ENCODE peak calls at places on chromosomes 6 and 20, in six cellular contexts. One of them, this sample, is unnamed.

GRCh38 chr6:25774120-25774730 is 19.7 kb downstream of the SLC17A4 start:
- DNase-seq in NCI-H524 treated with DMSO at 0.1 percent for 48 hours: peak; percentile 16
- DNase-seq in mucosa of gallbladder: no peak
- DNase-seq in lower lobe of right lung: no peak
- DNase-seq in EL: no peak
- DNase-seq in T-helper 22 cell: no peak
- DNase-seq in this sample: no peak

GRCh38 chr6:135087403-135087802 is 32.8 kb upstream of the HBS1L start:
- DNase-seq in NCI-H524 treated with DMSO at 0.1 percent for 48 hours: peak; percentile 58
- DNase-seq in mucosa of gallbladder: no peak
- DNase-seq in lower lobe of right lung: no peak
- DNase-seq in EL: no peak
- DNase-seq in T-helper 22 cell: no peak
- DNase-seq in this sample: no peak

GRCh38 chr6:16762547-16763477 is 1.6 kb upstream of the ATXN1 start:
- DNase-seq in NCI-H524 treated with DMSO at 0.1 percent for 48 hours: peak; percentile 3
- DNase-seq in mucosa of gallbladder: peak; percentile 56
- DNase-seq in lower lobe of right lung: peak; percentile 84
- DNase-seq in EL: peak; percentile 95
- DNase-seq in T-helper 22 cell: peak; percentile 70
- DNase-seq in this sample: peak; percentile 87

GRCh38 chr6:105080279-105080678 is 99.5 kb downstream of the POPDC3 start:
- DNase-seq in NCI-H524 treated with DMSO at 0.1 percent for 48 hours: no peak
- DNase-seq in mucosa of gallbladder: no peak
- DNase-seq in lower lobe of right lung: no peak
- DNase-seq in EL: no peak
- DNase-seq in T-helper 22 cell: no peak
- DNase-seq in this sample: no peak

GRCh38 chr20:4513720-4514119 is 208.0 kb upstream of the PRND start:
- DNase-seq in NCI-H524 treated with DMSO at 0.1 percent for 48 hours: no peak
- DNase-seq in mucosa of gallbladder: no peak
- DNase-seq in lower lobe of right lung: no peak
- DNase-seq in EL: peak; percentile 85
- DNase-seq in T-helper 22 cell: no peak
- DNase-seq in this sample: no peak

GRCh38 chr6:131062245-131063027 is 609 bp downstream of the EPB41L2 start:
- DNase-seq in NCI-H524 treated with DMSO at 0.1 percent for 48 hours: peak; percentile 5
- DNase-seq in mucosa of gallbladder: peak; percentile 11
- DNase-seq in lower lobe of right lung: peak; percentile 51
- DNase-seq in EL: peak; percentile 39
- DNase-seq in T-helper 22 cell: no peak
- DNase-seq in this sample: peak; percentile 30

GRCh38 chr20:12237772-12238171 is 320.1 kb downstream of the BTBD3 start:
- DNase-seq in NCI-H524 treated with DMSO at 0.1 percent for 48 hours: no peak
- DNase-seq in mucosa of gallbladder: no peak
- DNase-seq in lower lobe of right lung: no peak
- DNase-seq in EL: no peak
- DNase-seq in T-helper 22 cell: no peak
- DNase-seq in this sample: no peak

GRCh38 chr20:3560162-3560561 is 89.3 kb downstream of the ATRN start:
- DNase-seq in NCI-H524 treated with DMSO at 0.1 percent for 48 hours: no peak
- DNase-seq in mucosa of gallbladder: no peak
- DNase-seq in lower lobe of right lung: no peak
- DNase-seq in EL: no peak
- DNase-seq in T-helper 22 cell: no peak
- DNase-seq in this sample: no peak

GRCh38 chr6:137191238-137191637 is 17.8 kb upstream of the IL22RA2 start:
- DNase-seq in NCI-H524 treated with DMSO at 0.1 percent for 48 hours: no peak
- DNase-seq in mucosa of gallbladder: no peak
- DNase-seq in lower lobe of right lung: no peak
- DNase-seq in EL: no peak
- DNase-seq in T-helper 22 cell: no peak
- DNase-seq in this sample: no peak

GRCh38 chr6:109790131-109790530 is 99.0 kb downstream of the FIG4 start:
- DNase-seq in NCI-H524 treated with DMSO at 0.1 percent for 48 hours: no peak
- DNase-seq in mucosa of gallbladder: no peak
- DNase-seq in lower lobe of right lung: no peak
- DNase-seq in EL: peak; percentile 83
- DNase-seq in T-helper 22 cell: no peak
- DNase-seq in this sample: no peak

GRCh38 chr6:89483111-89483720 is 50.3 kb downstream of the ANKRD6 start:
- DNase-seq in NCI-H524 treated with DMSO at 0.1 percent for 48 hours: no peak
- DNase-seq in mucosa of gallbladder: no peak
- DNase-seq in lower lobe of right lung: no peak
- DNase-seq in EL: no peak
- DNase-seq in T-helper 22 cell: no peak
- DNase-seq in this sample: no peak

GRCh38 chr6:48826884-48827701 is 636.0 kb downstream of the MMUT start:
- DNase-seq in NCI-H524 treated with DMSO at 0.1 percent for 48 hours: no peak
- DNase-seq in mucosa of gallbladder: no peak
- DNase-seq in lower lobe of right lung: no peak
- DNase-seq in EL: peak; percentile 99
- DNase-seq in T-helper 22 cell: no peak
- DNase-seq in this sample: peak; percentile 94

GRCh38 chr6:47665112-47665511 is 33.3 kb upstream of the ADGRF4 start:
- DNase-seq in NCI-H524 treated with DMSO at 0.1 percent for 48 hours: no peak
- DNase-seq in mucosa of gallbladder: peak; percentile 14
- DNase-seq in lower lobe of right lung: no peak
- DNase-seq in EL: no peak
- DNase-seq in T-helper 22 cell: no peak
- DNase-seq in this sample: no peak

GRCh38 chr6:3376888-3377535 is 79.8 kb downstream of the SLC22A23 start:
- DNase-seq in NCI-H524 treated with DMSO at 0.1 percent for 48 hours: no peak
- DNase-seq in mucosa of gallbladder: no peak
- DNase-seq in lower lobe of right lung: no peak
- DNase-seq in EL: no peak
- DNase-seq in T-helper 22 cell: no peak
- DNase-seq in this sample: no peak

GRCh38 chr6:129667034-129667433 is 42.9 kb downstream of the ARHGAP18 start:
- DNase-seq in NCI-H524 treated with DMSO at 0.1 percent for 48 hours: no peak
- DNase-seq in mucosa of gallbladder: no peak
- DNase-seq in lower lobe of right lung: no peak
- DNase-seq in EL: no peak
- DNase-seq in T-helper 22 cell: no peak
- DNase-seq in this sample: no peak

GRCh38 chr6:99151634-99152344 is 197.7 kb downstream of the FAXC start:
- DNase-seq in NCI-H524 treated with DMSO at 0.1 percent for 48 hours: no peak
- DNase-seq in mucosa of gallbladder: no peak
- DNase-seq in lower lobe of right lung: peak; percentile 48
- DNase-seq in EL: peak; percentile 38
- DNase-seq in T-helper 22 cell: no peak
- DNase-seq in this sample: peak; percentile 53

GRCh38 chr6:138226701-138227315 is 8.5 kb upstream of the PBOV1 start:
- DNase-seq in NCI-H524 treated with DMSO at 0.1 percent for 48 hours: no peak
- DNase-seq in mucosa of gallbladder: no peak
- DNase-seq in lower lobe of right lung: no peak
- DNase-seq in EL: no peak
- DNase-seq in T-helper 22 cell: no peak
- DNase-seq in this sample: no peak

GRCh38 chr6:41373367-41373918 is 38.0 kb downstream of the NCR2 start:
- DNase-seq in NCI-H524 treated with DMSO at 0.1 percent for 48 hours: no peak
- DNase-seq in mucosa of gallbladder: no peak
- DNase-seq in lower lobe of right lung: no peak
- DNase-seq in EL: no peak
- DNase-seq in T-helper 22 cell: no peak
- DNase-seq in this sample: no peak

GRCh38 chr6:129719692-129720091 is 9.7 kb upstream of the ARHGAP18 start:
- DNase-seq in NCI-H524 treated with DMSO at 0.1 percent for 48 hours: no peak
- DNase-seq in mucosa of gallbladder: no peak
- DNase-seq in lower lobe of right lung: no peak
- DNase-seq in EL: no peak
- DNase-seq in T-helper 22 cell: no peak
- DNase-seq in this sample: no peak